ENCODE peak calls at places on chromosomes 13 and 19, in eight cellular contexts. M, H, O, L, W, I, D and J are unnamed samples.

GRCh38 chr13:27288397-27288796 is 17.8 kb downstream of the RASL11A start:
- DNase-seq in M (no peak), I (no peak), W (no peak), L (no peak), D (no peak), O (no peak), H (no peak), J (no peak)

GRCh38 chr13:99501952-99502310 is 659 bp downstream of the TM9SF2 start:
- DNase-seq in W (peak), O (no peak), H (peak), M (peak), I (no peak), L (no peak), D (peak), J (no peak)

GRCh38 chr19:44925114-44925891 is 10.9 kb downstream of the APOC1 start:
- DNase-seq in I (peak), W (no peak), L (no peak), O (no peak), D (no peak), M (peak), H (peak), J (no peak)

GRCh38 chr13:44715287-44716224 is 139.4 kb upstream of the TSC22D1 start:
- DNase-seq in O (no peak), M (no peak), I (no peak), L (no peak), H (no peak), W (no peak), D (no peak), J (no peak)

GRCh38 chr13:110713981-110714797 is 689 bp downstream of the ING1 start:
- DNase-seq in I (peak), H (peak), L (peak), D (peak), O (peak), M (peak), W (peak), J (peak)

GRCh38 chr19:13781547-13781946 is 7.3 kb downstream of the C19orf53 start:
- DNase-seq in L (peak), W (no peak), H (peak), O (no peak), D (peak), M (no peak), I (peak), J (no peak)

GRCh38 chr19:19748249-19748938 is 15.5 kb upstream of the ZNF14 start:
- DNase-seq in L (no peak), O (no peak), I (peak), H (no peak), M (no peak), D (no peak), W (no peak), J (peak)

GRCh38 chr13:23969672-23970071 is 72.4 kb upstream of the C1QTNF9B start:
- DNase-seq in L (peak), I (peak), O (no peak), M (no peak), D (no peak), H (no peak), W (no peak), J (no peak)

GRCh38 chr19:31553112-31553843 is 204.0 kb upstream of the TSHZ3 start:
- DNase-seq in W (no peak), O (no peak), H (no peak), D (no peak), L (no peak), I (no peak), M (no peak), J (no peak)

GRCh38 chr13:84653915-84654534 is 771.8 kb upstream of the SLITRK1 start:
- DNase-seq in O (no peak), L (no peak), W (no peak), H (no peak), I (no peak), M (no peak), D (no peak), J (no peak)

GRCh38 chr13:39296193-39296592 is 257.9 kb downstream of the NHLRC3 start:
- DNase-seq in I (no peak), H (no peak), D (no peak), O (no peak), W (no peak), L (no peak), M (no peak), J (no peak)

GRCh38 chr19:48122421-48122820 is 11.8 kb upstream of the PLA2G4C start:
- DNase-seq in L (no peak), I (no peak), O (no peak), W (no peak), M (no peak), D (no peak), H (no peak), J (no peak)

GRCh38 chr19:48121909-48122371 is 11.3 kb upstream of the PLA2G4C start:
- DNase-seq in D (peak), W (no peak), L (peak), I (no peak), O (peak), M (no peak), H (no peak), J (peak)

GRCh38 chr19:48121066-48121465 is 10.4 kb upstream of the PLA2G4C start:
- DNase-seq in O (no peak), H (no peak), L (no peak), W (no peak), I (no peak), M (no peak), D (no peak), J (no peak)

GRCh38 chr19:48127561-48127960 is 16.9 kb upstream of the PLA2G4C start:
- DNase-seq in M (no peak), O (no peak), H (no peak), I (no peak), L (no peak), W (no peak), D (no peak), J (no peak)

DNA sequence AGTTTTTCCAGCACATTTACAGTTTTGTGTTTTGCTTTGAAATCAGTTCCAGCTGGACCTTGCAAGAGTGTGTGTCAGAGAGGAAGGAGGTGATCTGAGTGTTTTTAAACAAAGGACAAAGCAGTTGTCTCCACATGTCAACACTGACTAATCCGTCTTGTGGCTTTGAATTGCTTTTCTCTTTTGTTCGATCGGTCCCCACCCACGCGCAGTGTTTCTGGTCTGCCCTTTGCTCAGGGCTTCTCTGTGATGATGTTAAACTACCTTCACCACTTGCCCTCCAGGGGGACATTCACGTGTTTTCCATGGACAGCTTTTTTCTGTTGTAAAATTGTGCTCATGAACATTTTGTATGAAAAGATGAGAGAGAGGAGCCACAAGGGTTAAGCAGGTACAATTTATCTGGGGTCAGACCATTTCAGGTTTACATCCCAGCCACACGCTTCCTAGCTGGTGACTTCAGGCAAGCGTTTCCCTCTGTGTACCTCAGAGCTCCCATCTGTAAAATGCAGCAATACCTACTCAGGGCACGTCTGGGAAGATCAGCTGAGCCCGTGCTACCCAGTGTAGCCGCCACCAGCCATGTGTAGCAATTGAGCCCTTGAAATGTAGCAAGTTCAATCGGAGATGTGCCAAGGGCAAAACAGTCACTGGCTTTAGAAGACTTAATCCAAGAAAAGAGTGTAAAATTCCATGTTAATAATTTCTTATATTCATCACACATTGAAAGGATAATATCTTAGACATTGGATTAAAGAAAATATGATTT is 13.5 kb upstream of the PLA2G4C start:
- DNase-seq in O (peak), I (no peak), H (no peak), M (no peak), L (peak), D (no peak), W (no peak), J (peak)
- TF ChIP-seq CTCF in O (no peak), I (no peak), H (no peak), M (no peak), L (peak), D (no peak), W (no peak), J (no peak)

DNA sequence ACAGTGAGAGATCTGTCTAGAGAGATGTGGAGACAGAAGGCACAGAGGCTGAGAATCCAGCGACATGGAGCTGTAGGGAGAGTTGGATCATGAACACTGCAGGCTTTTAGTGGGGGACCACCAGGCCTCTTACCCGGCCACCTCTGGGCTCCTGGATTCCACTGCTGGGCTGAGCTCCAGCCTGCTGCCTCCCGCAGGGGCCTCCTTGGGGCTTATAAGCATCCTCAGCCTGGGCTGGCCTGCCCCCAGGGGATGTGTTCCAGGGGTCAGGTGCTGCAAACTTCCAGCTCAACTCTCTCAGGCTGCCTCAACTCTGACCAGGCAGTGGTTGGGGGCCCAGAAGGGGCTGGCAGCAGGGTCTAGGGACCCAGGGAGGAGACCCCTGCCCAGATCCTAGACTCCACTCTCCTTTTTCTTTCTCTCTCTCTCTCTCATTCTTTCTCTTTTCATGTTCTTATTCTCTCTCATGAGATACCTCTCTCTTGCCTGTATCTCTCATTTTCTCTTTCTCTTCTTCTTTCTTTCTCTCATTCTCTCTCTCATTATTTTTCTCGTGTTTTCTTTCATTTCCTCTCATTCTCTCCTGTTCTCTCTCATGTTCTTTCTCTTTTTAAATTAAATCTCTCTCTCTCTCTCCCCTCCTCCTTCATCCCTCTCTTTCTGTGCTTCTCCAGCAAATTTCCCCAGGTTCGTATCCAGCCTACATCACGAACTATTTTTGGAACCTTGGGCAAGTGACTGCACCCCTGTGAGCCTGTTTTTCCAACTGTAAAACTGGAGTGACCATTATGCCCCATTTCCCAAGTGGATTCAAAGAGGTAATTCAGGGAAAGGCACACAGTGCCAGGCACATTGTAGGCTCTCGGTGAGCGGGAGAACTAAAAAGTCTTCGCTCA is at the start of gene KLK4:
- DNase-seq in I (no peak), D (no peak), W (no peak), L (no peak), M (no peak), O (no peak), H (no peak), J (no peak)
- TF ChIP-seq CTCF in I (no peak), D (no peak), W (no peak), L (no peak), M (no peak), O (no peak), H (no peak), J (no peak)

DNA sequence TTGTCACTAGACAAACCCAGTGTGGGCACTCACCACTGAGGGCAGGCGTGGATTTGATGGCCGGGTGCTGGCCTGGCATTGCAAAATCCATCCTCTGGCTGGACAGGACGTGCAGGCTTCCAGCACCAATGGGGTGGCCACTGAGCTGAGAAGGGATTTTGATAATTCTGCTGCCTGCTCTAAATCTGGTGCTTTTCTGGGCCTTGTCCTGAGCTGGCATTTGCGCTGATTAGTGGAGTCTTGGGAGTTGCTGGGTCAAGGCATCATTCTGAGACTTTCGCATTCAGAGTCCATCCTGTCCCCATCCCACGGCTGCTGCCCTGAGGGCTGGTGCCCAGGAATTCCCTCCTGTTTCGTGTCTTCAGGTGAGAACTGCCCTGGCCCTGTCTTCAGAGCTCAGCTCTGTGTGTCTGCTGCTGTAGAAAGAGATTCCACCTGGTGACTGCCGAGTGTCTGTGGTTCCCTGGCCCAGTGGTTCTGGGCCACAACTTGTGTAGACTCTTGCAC is 65.9 kb upstream of the MCF2L start:
- DNase-seq in M (no peak), W (no peak), L (no peak), I (no peak), H (no peak), O (no peak), D (no peak), J (no peak)
- TF ChIP-seq CTCF in M (no peak), W (no peak), L (no peak), I (no peak), H (no peak), O (no peak), D (no peak), J (no peak)

DNA sequence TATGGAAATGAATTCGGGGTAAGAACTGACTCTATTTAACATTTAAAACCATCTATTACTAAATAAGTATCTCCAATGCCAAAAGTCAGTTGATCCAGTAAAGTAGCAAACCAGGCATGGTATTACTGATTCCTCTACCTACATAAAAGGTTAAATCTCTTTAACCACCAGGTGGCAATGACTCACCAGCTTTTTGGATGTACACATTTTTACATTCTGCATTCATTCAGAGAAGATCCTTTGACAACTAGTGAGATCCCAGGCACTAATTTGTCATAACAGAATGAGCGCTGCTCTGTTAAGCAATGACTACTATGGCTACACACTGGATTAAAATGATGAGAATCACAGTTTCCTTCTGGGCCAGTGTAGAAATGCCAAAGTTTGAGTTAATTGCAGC is 329.8 kb upstream of the GPC6 start:
- DNase-seq in I (no peak), M (no peak), O (no peak), H (no peak), L (peak), W (no peak), D (no peak), J (no peak)
- TF ChIP-seq CTCF in I (no peak), M (no peak), O (no peak), H (no peak), L (no peak), W (no peak), D (peak), J (no peak)

DNA sequence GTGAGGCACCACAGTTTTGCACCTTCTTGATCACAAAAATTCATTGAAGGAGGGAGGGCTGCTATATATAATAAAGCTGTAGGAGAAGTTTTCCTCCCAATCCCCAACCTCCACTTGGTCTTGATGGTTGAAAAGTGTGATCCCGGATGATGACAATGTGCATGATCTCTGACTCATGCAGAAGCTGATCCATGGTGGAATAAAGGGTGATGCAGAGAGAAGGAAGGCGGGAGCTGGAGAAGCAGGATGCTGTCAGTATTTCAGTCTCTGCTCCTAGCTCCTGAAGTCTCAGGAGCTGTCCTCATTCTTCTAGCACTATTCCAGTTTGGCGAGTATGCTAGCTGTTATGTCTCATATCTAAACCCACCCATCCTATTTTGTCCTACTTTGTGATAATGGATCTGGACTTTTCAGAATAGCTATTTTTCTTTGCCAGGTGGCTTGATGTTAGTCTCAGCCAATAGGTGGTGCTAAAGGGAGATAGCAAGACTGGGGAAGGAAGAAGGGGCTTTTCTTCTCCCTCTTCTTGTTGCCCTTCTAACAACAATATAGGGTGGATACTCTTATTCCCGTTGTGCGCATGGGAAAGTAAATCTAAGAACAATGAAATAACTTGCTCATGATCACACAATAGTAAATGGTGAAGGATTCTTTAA is 65.6 kb upstream of the HTR2A start:
- DNase-seq in L (peak), D (no peak), M (no peak), H (no peak), W (no peak), I (no peak), O (peak), J (peak)
- TF ChIP-seq CTCF in L (peak), D (no peak), M (peak), H (no peak), W (no peak), I (no peak), O (peak), J (peak)

GRCh38 chr19:47428177-47428894 is 9.0 kb upstream of the MEIS3 start:
- DNase-seq in I (peak), D (peak), M (peak), H (peak), W (peak), O (peak), L (peak), J (peak)

GRCh38 chr19:47432091-47432490 is 12.8 kb upstream of the MEIS3 start:
- DNase-seq in I (no peak), L (no peak), M (no peak), W (no peak), D (no peak), H (no peak), O (no peak), J (no peak)

GRCh38 chr19:47432499-47432898 is 13.2 kb upstream of the MEIS3 start:
- DNase-seq in O (no peak), D (no peak), I (no peak), W (no peak), H (no peak), L (no peak), M (no peak), J (no peak)

GRCh38 chr19:47429140-47429793 is 9.9 kb upstream of the MEIS3 start:
- DNase-seq in O (no peak), I (no peak), D (no peak), H (no peak), L (no peak), W (no peak), M (no peak), J (no peak)

DNA sequence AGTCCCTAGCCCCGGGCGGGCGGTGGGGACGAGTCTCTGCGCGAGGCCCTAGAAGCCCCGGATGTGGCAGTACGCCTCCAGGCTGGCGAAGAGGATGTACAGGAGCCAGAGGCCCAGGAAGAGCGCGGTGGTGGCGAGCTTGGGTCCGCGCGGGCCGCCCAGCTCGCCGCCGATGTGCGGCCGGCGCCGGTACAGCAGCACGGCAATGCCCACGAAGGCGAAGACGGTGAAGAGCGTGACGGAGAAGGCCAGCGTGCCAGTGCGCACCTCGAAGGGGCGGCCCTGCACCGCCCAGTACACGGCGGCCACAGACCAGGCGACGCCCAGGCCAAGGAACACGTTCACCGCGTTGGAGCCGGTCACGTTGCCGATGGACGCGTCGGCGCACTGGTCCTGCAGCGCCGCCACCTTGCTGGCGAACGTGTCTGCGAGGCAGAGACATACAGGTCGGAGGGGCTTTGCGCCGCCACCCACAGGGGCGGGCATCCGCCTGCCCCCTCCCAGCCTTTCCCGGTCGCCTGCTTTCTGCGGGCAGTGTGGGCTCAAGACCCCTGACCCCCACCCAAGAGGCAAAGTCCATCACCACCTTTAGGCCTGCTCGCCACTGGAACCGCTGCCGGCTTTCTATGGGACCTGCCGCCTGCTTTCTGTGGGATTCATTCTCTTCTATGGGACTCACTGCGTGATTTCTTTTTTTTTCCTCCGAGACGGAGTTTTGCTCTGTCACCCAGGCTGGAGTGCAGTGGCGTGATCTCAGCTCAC is 10.9 kb upstream of the MEIS3 start:
- DNase-seq in O (no peak), L (peak), W (peak), H (no peak), D (no peak), I (no peak), M (peak), J (no peak)
- TF ChIP-seq CTCF in O (peak), L (peak), W (no peak), H (no peak), D (peak), I (no peak), M (no peak), J (no peak)

DNA sequence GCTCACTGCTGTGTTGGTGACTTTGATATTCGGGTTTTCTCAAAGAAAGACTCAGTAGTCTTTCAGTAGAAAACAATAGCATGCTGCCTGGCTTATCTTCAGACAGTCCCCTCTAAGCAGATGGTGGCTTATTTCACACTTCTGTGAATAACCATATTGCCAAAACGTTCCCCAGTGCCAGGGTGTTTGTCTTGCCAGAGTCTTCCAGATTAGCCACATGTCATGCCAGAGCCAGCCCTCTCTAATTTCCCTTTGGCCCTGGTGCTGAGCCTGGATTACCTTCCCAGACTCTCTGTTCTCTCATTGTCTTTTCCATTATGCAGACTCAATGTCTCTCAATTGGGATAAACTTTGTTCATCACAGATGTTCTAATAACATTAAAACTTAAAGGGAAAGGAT is 488.0 kb upstream of the ATXN8OS start:
- DNase-seq in I (no peak), M (no peak), D (no peak), W (no peak), H (no peak), L (no peak), O (no peak), J (no peak)
- TF ChIP-seq CTCF in I (no peak), M (no peak), D (no peak), W (no peak), H (no peak), L (no peak), O (no peak), J (no peak)